ENCODE peak calls at places on chromosomes 5 and 9, in four cellular contexts. I is spleen, P is fibroblast of lung, U is progenitor cell of endocrine pancreas. Z is an unnamed sample.

GRCh38 chr5:92468307-92468706 is 1085.2 kb upstream of the ARRDC3 start:
- DNase-seq in U (no peak), I (no peak), P (no peak), Z (no peak)

GRCh38 chr5:42858709-42859108 is 47.0 kb upstream of the SELENOP start:
- DNase-seq in I (no peak), U (no peak), P (peak; percentile 3), Z (no peak)

GRCh38 chr5:90590-91547 is 1.1 kb upstream of the PLEKHG4B start:
- DNase-seq in P (peak; percentile 31), U (no peak), I (no peak), Z (no peak)

GRCh38 chr5:24232929-24233328 is 411.8 kb downstream of the CDH10 start:
- DNase-seq in U (no peak), P (no peak), I (no peak), Z (no peak)

GRCh38 chr5:6715758-6716633 is 2.8 kb downstream of the TENT4A start:
- DNase-seq in P (no peak), I (no peak), U (no peak), Z (no peak)

GRCh38 chr5:6264394-6264793 is 114.0 kb downstream of the MED10 start:
- DNase-seq in U (no peak), I (no peak), P (no peak), Z (no peak)

GRCh38 chr5:170533383-170533782 is 29.6 kb downstream of the KCNIP1 start:
- DNase-seq in P (no peak), U (no peak), I (no peak), Z (no peak)

GRCh38 chr5:136075339-136075885 is 46.6 kb downstream of the TGFBI start:
- DNase-seq in U (no peak), P (no peak), I (no peak), Z (no peak)

GRCh38 chr5:95861221-95861857 is 38.8 kb upstream of the GLRX start:
- DNase-seq in U (no peak), I (no peak), P (peak; percentile 97), Z (peak; percentile 92)

GRCh38 chr5:93622240-93622885 is 39.3 kb downstream of the NR2F1 start:
- DNase-seq in I (no peak), U (no peak), P (peak; percentile 76), Z (no peak)

GRCh38 chr5:1745806-1746370 is 53.7 kb downstream of the MRPL36 start:
- DNase-seq in U (no peak), I (peak; percentile 47), P (no peak), Z (no peak)

GRCh38 chr5:94459915-94460314 is 158.5 kb downstream of the KIAA0825 start:
- DNase-seq in U (no peak), I (no peak), P (no peak), Z (no peak)

GRCh38 chr5:53211799-53212198 is 102.2 kb upstream of the MOCS2 start:
- DNase-seq in P (peak; percentile 62), U (no peak), I (no peak), Z (no peak)

GRCh38 chr9:21685502-21685901 is 116.9 kb upstream of the MTAP start:
- DNase-seq in P (peak; percentile 50), U (no peak), I (no peak), Z (no peak)

GRCh38 chr5:180391276-180391675 is 38.1 kb upstream of the GFPT2 start:
- DNase-seq in P (no peak), U (no peak), I (no peak), Z (no peak)

GRCh38 chr5:21236896-21237830 is 1249.2 kb upstream of the CDH18 start:
- DNase-seq in I (no peak), U (no peak), P (peak; percentile 76), Z (no peak)

GRCh38 chr9:74653437-74654080 is 156.4 kb downstream of the RORB start:
- DNase-seq in P (peak; percentile 5), U (no peak), I (no peak), Z (no peak)

GRCh38 chr5:121366515-121366914 is 485.2 kb upstream of the FTMT start:
- DNase-seq in U (no peak), P (peak; percentile 62), I (no peak), Z (peak; percentile 18)

GRCh38 chr5:74251106-74252032 is 389.2 kb downstream of the ENC1 start:
- DNase-seq in P (peak; percentile 99), I (no peak), U (no peak), Z (peak; percentile 80)

GRCh38 chr5:110072646-110073045 is 382.9 kb downstream of the MAN2A1 start:
- DNase-seq in U (no peak), I (no peak), P (peak; percentile 19), Z (no peak)

GRCh38 chr5:140327589-140327988 is 18.8 kb downstream of the HBEGF start:
- DNase-seq in I (no peak), U (no peak), P (no peak), Z (no peak)

GRCh38 chr5:141692533-141692888 is 10.5 kb upstream of the ARAP3 start:
- DNase-seq in I (no peak), U (no peak), P (no peak), Z (no peak)

GRCh38 chr9:93680445-93681315 is 104.3 kb downstream of the PHF2 start:
- DNase-seq in I (peak; percentile 59), P (no peak), U (peak; percentile 9), Z (no peak)

GRCh38 chr9:32351845-32352244 is 32.6 kb upstream of the ACO1 start:
- DNase-seq in U (no peak), P (peak; percentile 2), I (no peak), Z (no peak)

GRCh38 chr9:32345243-32345642 is 39.2 kb upstream of the ACO1 start:
- DNase-seq in I (no peak), U (no peak), P (no peak), Z (no peak)

GRCh38 chr9:32348289-32348688 is 36.2 kb upstream of the ACO1 start:
- DNase-seq in U (no peak), P (peak; percentile 42), I (no peak), Z (no peak)

GRCh38 chr9:32350682-32351081 is 33.8 kb upstream of the ACO1 start:
- DNase-seq in I (no peak), U (no peak), P (peak; percentile 17), Z (no peak)
- TF ChIP-seq CTCF in I (no peak), U (peak; percentile 58), P (no peak), Z (no peak)

GRCh38 chr5:11047625-11048024 is 286.6 kb upstream of the DAP start:
- DNase-seq in U (no peak), I (no peak), P (no peak), Z (no peak)

GRCh38 chr5:11045411-11045810 is 284.4 kb upstream of the DAP start:
- DNase-seq in U (no peak), I (no peak), P (no peak), Z (no peak)

GRCh38 chr5:11047051-11047450 is 286.0 kb upstream of the DAP start:
- DNase-seq in U (no peak), I (no peak), P (peak; percentile 26), Z (no peak)

GRCh38 chr5:11044581-11044980 is 283.5 kb upstream of the DAP start:
- DNase-seq in P (no peak), U (no peak), I (no peak), Z (no peak)

DNA sequence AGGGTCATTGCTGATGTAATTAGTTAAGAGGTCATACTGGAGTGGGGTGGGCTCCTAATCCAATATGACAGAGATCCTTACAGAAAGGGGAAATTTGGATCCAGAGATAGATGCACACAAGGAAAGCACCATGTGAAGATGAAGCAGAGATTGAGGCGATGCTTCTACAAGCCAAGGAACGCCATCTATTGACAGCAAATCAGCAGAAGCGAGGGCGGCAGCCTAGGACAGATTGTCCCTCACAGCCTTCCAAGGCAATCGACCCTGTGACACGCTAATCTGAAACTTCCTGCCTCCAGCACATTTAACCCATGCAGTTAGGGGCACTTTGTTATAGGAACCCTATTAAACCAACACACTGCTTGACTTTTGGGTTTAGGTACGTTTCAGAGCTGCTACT is 285.1 kb upstream of the DAP start:
- DNase-seq in I (no peak), P (no peak), U (no peak), Z (no peak)
- TF ChIP-seq CTCF in I (no peak), P (peak; percentile 47), U (no peak), Z (peak; percentile 43)

DNA sequence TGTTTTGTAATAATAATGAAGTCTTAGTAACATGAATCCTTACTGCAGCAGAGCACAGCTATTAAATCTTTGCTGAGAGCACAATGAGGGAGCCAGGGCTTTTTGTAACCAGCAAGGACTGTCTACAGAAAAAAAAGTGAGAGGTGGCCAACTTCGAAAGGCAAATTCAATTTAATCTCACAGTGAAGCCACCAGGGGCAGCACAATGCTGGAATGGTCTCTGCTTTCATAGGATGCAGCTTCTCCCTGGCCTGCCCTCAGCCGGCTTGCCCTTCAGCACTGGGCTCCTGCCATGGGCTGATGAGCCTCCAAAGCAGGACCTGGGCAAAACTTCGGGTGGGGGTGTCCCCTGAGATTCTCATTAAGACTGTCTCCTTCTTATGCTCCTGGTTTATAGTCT is 134.3 kb downstream of the GNAQ start:
- DNase-seq in P (peak; percentile 17), U (no peak), I (no peak), Z (no peak)
- TF ChIP-seq CTCF in P (peak; percentile 16), U (peak; percentile 38), I (no peak), Z (peak; percentile 13)

GRCh38 chr5:149442563-149443182 is 63.6 kb upstream of the IL17B start:
- DNase-seq in U (peak; percentile 90), I (peak; percentile 92), P (peak; percentile 52), Z (no peak)
- TF ChIP-seq CTCF in U (peak; percentile 83), I (peak; percentile 90), P (peak; percentile 78), Z (peak; percentile 96)

GRCh38 chr9:69936427-69936826 is 107.2 kb upstream of the MAMDC2 start:
- DNase-seq in U (no peak), P (peak; percentile 71), I (no peak), Z (no peak)

GRCh38 chr9:69933445-69933844 is 110.2 kb upstream of the MAMDC2 start:
- DNase-seq in U (no peak), I (no peak), P (peak; percentile 9), Z (no peak)

GRCh38 chr9:69937358-69937757 is 106.3 kb upstream of the MAMDC2 start:
- DNase-seq in U (no peak), P (peak; percentile 13), I (no peak), Z (no peak)

GRCh38 chr9:69931340-69931739 is 110.7 kb downstream of the CFAP95 start:
- DNase-seq in P (peak; percentile 6), U (no peak), I (no peak), Z (no peak)

GRCh38 chr9:69932901-69933300 is 110.7 kb upstream of the MAMDC2 start:
- DNase-seq in I (no peak), U (no peak), P (no peak), Z (no peak)
- TF ChIP-seq CTCF in I (no peak), U (no peak), P (no peak), Z (no peak)

Z was measured in AG09319.